ENCODE peak calls at places on chromosomes 16 and 17, in nine cellular contexts. B is progenitor cell of endocrine pancreas, E is GM13976, S is left ventricle myocardium inferior, K is endodermal cell, M is PC-9, O is fibroblast of the aortic adventitia, P is heart right ventricle, U is kidney. G is an unnamed sample.

GRCh38 chr16:66935319-66936011 is at the start of gene CES2:
- DNase-seq in M (peak), E (no peak), P (peak), U (peak), K (peak), S (peak), O (peak), B (no peak), G (no peak)

GRCh38 chr16:2829501-2830354 is at the start of gene ZG16B:
- DNase-seq in S (no peak), K (no peak), O (peak), B (no peak), U (no peak), P (no peak), M (peak), E (peak), G (peak)

GRCh38 chr17:40445769-40446468 is 2.7 kb downstream of the IGFBP4 start:
- DNase-seq in E (no peak), S (no peak), K (no peak), B (no peak), U (no peak), O (peak), P (no peak), M (no peak), G (no peak)

GRCh38 chr17:49193513-49194296 is 16.7 kb downstream of the GNGT2 start:
- DNase-seq in U (peak), B (no peak), P (peak), E (peak), S (no peak), K (peak), M (peak), O (peak), G (no peak)

GRCh38 chr17:62807812-62808575 is at the start of gene MARCHF10:
- DNase-seq in O (no peak), B (peak), K (peak), P (no peak), E (peak), S (no peak), U (peak), M (peak), G (no peak)

GRCh38 chr17:29619251-29619650 is 3.5 kb downstream of the CORO6 start:
- DNase-seq in M (no peak), K (peak), E (no peak), U (no peak), S (no peak), O (peak), P (no peak), B (no peak), G (no peak)

GRCh38 chr17:79730437-79730768 is 340 bp upstream of the ENPP7 start:
- DNase-seq in M (no peak), S (no peak), K (peak), O (no peak), U (no peak), P (no peak), E (no peak), B (no peak), G (no peak)

GRCh38 chr16:55297062-55297909 is 26.7 kb upstream of the IRX6 start:
- DNase-seq in E (no peak), B (no peak), K (no peak), S (no peak), M (peak), P (no peak), U (peak), O (peak), G (no peak)

GRCh38 chr16:30186782-30187555 is 3.6 kb downstream of the CORO1A start:
- DNase-seq in E (peak), M (peak), K (peak), O (peak), B (peak), P (peak), S (peak), U (peak), G (peak)

GRCh38 chr17:63369233-63369632 is 76.9 kb downstream of the CYB561 start:
- DNase-seq in K (no peak), M (no peak), S (no peak), B (no peak), E (no peak), P (no peak), O (peak), U (no peak), G (no peak)

GRCh38 chr17:64159051-64159590 is 29.2 kb upstream of the ERN1 start:
- DNase-seq in O (no peak), P (no peak), K (peak), B (no peak), E (no peak), U (no peak), S (no peak), M (peak), G (no peak)

GRCh38 chr16:26701243-26701886 is 365.4 kb upstream of the C16orf82 start:
- DNase-seq in B (no peak), O (no peak), U (no peak), M (no peak), E (no peak), K (no peak), S (no peak), P (no peak), G (no peak)

GRCh38 chr17:27578718-27579085 is 52.3 kb upstream of the LGALS9 start:
- DNase-seq in P (no peak), E (peak), S (no peak), K (peak), B (no peak), O (peak), M (no peak), U (no peak), G (no peak)

GRCh38 chr17:63405741-63406261 is 40.3 kb downstream of the CYB561 start:
- DNase-seq in M (no peak), O (peak), S (no peak), B (no peak), E (peak), K (no peak), P (no peak), U (no peak), G (no peak)

GRCh38 chr17:73546770-73547345 is 97.4 kb downstream of the SDK2 start:
- DNase-seq in E (peak), B (no peak), K (peak), U (no peak), S (no peak), P (peak), M (peak), O (no peak), G (no peak)

GRCh38 chr17:47808830-47809480 is 12.6 kb downstream of the OSBPL7 start:
- DNase-seq in M (no peak), O (no peak), B (no peak), E (no peak), K (peak), U (no peak), S (no peak), P (no peak), G (no peak)

GRCh38 chr16:50478021-50478772 is 70.0 kb upstream of the NKD1 start:
- DNase-seq in O (no peak), U (no peak), S (no peak), K (no peak), M (no peak), B (no peak), E (no peak), P (no peak), G (no peak)

GRCh38 chr16:4393243-4393606 is 21.6 kb downstream of the VASN start:
- DNase-seq in O (peak), B (no peak), M (peak), U (peak), K (no peak), P (no peak), S (no peak), E (no peak), G (no peak)

GRCh38 chr17:58337126-58337599 is 8.6 kb upstream of the TSPOAP1 start:
- DNase-seq in O (no peak), P (no peak), M (no peak), B (no peak), E (no peak), K (peak), U (peak), S (no peak), G (no peak)

GRCh38 chr17:38710603-38710962 is 5.5 kb downstream of the MLLT6 start:
- DNase-seq in B (no peak), K (no peak), E (no peak), O (no peak), M (no peak), U (no peak), S (no peak), P (no peak), G (no peak)

GRCh38 chr17:47804461-47804860 is 17.1 kb downstream of the OSBPL7 start:
- DNase-seq in E (no peak), O (no peak), B (no peak), P (no peak), U (no peak), S (no peak), M (no peak), K (peak), G (no peak)

GRCh38 chr17:1315891-1316403 is 36.5 kb downstream of the TRARG1 start:
- DNase-seq in E (no peak), K (no peak), O (no peak), B (no peak), P (peak), U (no peak), S (peak), M (no peak), G (no peak)

GRCh38 chr17:45127209-45127582 is 5.1 kb downstream of the PLCD3 start:
- DNase-seq in U (peak), E (no peak), K (no peak), B (no peak), M (no peak), S (no peak), P (no peak), O (no peak), G (no peak)

GRCh38 chr16:10827691-10828341 is 9.2 kb upstream of the TVP23A start:
- DNase-seq in O (peak), E (no peak), M (no peak), P (peak), U (peak), B (no peak), S (peak), K (no peak), G (no peak)

GRCh38 chr17:36937001-36937960 is at the start of gene LHX1:
- DNase-seq in K (peak), O (no peak), S (no peak), P (no peak), U (no peak), B (no peak), M (no peak), E (peak), G (no peak)

GRCh38 chr16:57192720-57193486 is 6.8 kb downstream of the RSPRY1 start:
- DNase-seq in B (no peak), O (peak), P (no peak), S (no peak), U (no peak), E (peak), M (no peak), K (no peak), G (no peak)

GRCh38 chr17:83076930-83077329 is 2.5 kb upstream of the METRNL start:
- DNase-seq in M (peak), P (no peak), E (peak), O (no peak), K (peak), S (no peak), U (no peak), B (no peak), G (no peak)

DNA sequence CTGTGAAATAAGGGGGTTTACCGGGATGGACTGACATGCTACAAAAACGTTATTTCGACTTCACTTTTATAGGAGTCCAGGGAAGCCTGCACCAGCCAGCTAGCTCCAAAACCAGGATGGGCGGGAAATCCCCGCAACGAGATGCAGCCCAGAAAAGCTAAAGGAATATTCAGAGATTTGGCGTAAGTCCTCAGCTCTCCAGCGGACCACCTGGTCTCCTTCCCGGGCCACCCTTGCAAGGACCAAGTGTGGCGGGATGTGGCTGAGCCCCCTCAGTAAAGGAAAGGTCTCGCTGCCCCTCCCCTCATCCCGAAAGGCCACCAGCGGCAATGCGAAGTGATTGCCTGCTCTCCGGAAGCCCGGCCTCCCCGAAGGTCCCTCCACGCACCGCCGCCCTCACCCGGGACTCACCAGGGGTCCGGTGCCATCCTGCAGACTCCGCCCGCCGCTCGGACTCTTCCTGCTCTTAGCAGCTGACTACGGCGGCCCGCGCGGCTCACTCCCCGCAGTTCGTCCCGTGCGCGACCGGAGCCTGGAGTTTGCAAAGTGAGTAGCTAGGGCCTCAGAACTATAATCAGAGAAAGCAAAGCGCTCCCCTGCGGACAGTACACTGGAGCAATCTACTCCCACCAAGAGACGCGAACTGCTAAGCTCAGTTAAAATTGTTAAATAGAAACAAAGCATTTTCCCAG is at the start of gene STX8:
- DNase-seq in P (peak), K (peak), S (peak), B (peak), M (peak), E (peak), U (peak), O (peak), G (peak)
- TF ChIP-seq CTCF in P (no peak), K (no peak), S (no peak), B (no peak), M (no peak), E (no peak), U (no peak), O (no peak), G (no peak)

GRCh38 chr17:13743906-13744305 is 142.2 kb upstream of the HS3ST3A1 start:
- DNase-seq in P (no peak), U (no peak), B (no peak), S (no peak), O (no peak), E (no peak), M (no peak), K (no peak), G (no peak)
- TF ChIP-seq CTCF in P (no peak), U (no peak), B (no peak), S (no peak), O (no peak), E (no peak), M (no peak), K (no peak), G (no peak)

DNA sequence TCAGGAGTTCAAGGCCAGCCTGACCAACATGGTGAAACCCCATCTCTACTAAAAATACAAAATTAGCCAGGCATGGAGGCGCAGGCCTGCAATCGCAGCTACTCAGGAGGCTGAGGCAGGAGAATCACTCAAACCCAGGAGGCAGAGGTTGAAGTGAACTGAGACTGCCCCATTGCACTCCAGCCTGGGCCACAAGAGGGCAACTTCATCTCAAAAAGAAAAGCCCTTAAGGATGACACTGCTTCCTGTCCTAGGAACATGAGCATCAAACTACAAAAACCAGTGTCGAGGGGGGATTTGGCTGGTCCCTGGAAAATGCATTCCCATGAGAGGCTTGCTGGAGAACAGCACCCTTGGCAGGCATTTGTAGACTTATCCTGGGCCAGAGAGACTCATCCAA is 449.5 kb upstream of the PSMD7 start:
- DNase-seq in P (no peak), U (no peak), O (no peak), S (no peak), E (no peak), B (no peak), M (no peak), K (peak), G (no peak)
- TF ChIP-seq CTCF in P (no peak), U (no peak), O (no peak), S (no peak), E (no peak), B (no peak), M (no peak), K (peak), G (no peak)

GRCh38 chr17:81667754-81668153 is 1.2 kb downstream of the CCDC137 start:
- DNase-seq in E (no peak), M (no peak), U (no peak), K (peak), S (no peak), P (no peak), B (no peak), O (no peak), G (no peak)
- TF ChIP-seq CTCF in E (no peak), M (no peak), U (no peak), K (peak), S (no peak), P (no peak), B (no peak), O (no peak), G (peak)

DNA sequence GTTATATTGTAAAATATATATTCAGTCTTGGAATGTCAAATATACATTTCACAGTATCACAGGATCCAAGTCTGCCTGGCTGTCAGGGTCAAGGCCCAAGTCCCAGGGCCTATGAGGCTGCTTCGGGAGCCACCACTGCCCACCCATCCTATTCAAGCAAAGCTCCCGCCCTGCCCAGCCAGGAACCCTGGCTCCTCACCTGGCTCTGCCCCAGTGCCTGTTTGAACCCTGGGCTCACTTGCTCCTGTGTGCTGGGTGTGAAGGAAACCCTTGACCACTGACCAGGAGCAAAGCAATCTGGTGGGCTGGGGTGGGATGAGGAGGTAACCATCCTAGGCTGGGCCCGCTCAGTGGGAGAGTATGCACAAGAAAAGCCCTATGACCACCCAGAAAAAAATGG is 27.0 kb downstream of the ITGAE start:
- DNase-seq in M (no peak), P (no peak), S (no peak), B (no peak), K (no peak), E (no peak), U (peak), O (no peak), G (no peak)
- TF ChIP-seq CTCF in M (no peak), P (no peak), S (no peak), B (no peak), K (no peak), E (no peak), U (no peak), O (no peak), G (no peak)

DNA sequence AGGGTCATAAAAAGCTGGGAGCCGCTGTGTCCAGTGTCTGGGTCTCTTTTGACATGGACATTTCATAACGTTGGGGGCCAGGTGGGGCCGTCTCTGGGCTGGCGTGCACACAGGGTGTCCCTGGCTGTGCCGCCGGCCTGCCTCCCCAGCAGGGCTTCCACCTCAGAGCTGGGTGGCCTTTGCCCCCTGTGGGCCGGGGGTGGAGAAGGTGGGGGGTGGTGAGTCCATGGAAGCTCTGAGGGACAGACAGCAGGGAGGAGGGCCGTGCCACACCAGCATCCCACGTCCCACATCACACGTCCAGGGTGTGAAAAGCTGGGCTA is 908 bp upstream of the SNAI3 start:
- DNase-seq in O (no peak), U (peak), M (no peak), P (no peak), E (no peak), S (no peak), B (peak), K (no peak), G (no peak)
- TF ChIP-seq CTCF in O (no peak), U (no peak), M (no peak), P (no peak), E (no peak), S (no peak), B (no peak), K (no peak), G (no peak)